ENCODE peak calls at places on chromosomes 3 and 15, in five cellular contexts. One of them, this sample, is unnamed.

GRCh38 chr3:85360742-85361387 is 402.1 kb downstream of the CADM2 start:
- DNase-seq in ovary: no peak
- DNase-seq in suprapubic skin: no peak
- DNase-seq in IMR-90: peak
- DNase-seq in astrocyte of the spinal cord: peak
- DNase-seq in this sample: peak

GRCh38 chr3:43755511-43756200 is 64.9 kb downstream of the ABHD5 start:
- DNase-seq in suprapubic skin: no peak
- DNase-seq in astrocyte of the spinal cord: no peak
- DNase-seq in IMR-90: no peak
- DNase-seq in ovary: no peak
- DNase-seq in this sample: no peak

GRCh38 chr3:182500294-182500693 is 293.0 kb upstream of the ATP11B start:
- DNase-seq in suprapubic skin: no peak
- DNase-seq in ovary: no peak
- DNase-seq in IMR-90: no peak
- DNase-seq in astrocyte of the spinal cord: no peak
- DNase-seq in this sample: no peak

GRCh38 chr3:121592856-121593702 is at the start of gene FBXO40:
- DNase-seq in IMR-90: no peak
- DNase-seq in astrocyte of the spinal cord: no peak
- DNase-seq in ovary: peak
- DNase-seq in suprapubic skin: no peak
- DNase-seq in this sample: no peak

GRCh38 chr15:69679623-69680228 is 227.1 kb downstream of the RPLP1 start:
- DNase-seq in IMR-90: no peak
- DNase-seq in ovary: no peak
- DNase-seq in suprapubic skin: no peak
- DNase-seq in astrocyte of the spinal cord: no peak
- DNase-seq in this sample: no peak

GRCh38 chr3:122940628-122941086 is 86.9 kb downstream of the SEMA5B start:
- DNase-seq in ovary: peak
- DNase-seq in suprapubic skin: no peak
- DNase-seq in IMR-90: no peak
- DNase-seq in astrocyte of the spinal cord: no peak
- DNase-seq in this sample: no peak

GRCh38 chr3:42749753-42750231 is 23.3 kb downstream of the CCDC13 start:
- DNase-seq in IMR-90: no peak
- DNase-seq in ovary: no peak
- DNase-seq in suprapubic skin: no peak
- DNase-seq in astrocyte of the spinal cord: no peak
- DNase-seq in this sample: no peak

GRCh38 chr3:189982299-189982945 is 138.3 kb downstream of the P3H2 start:
- DNase-seq in ovary: no peak
- DNase-seq in astrocyte of the spinal cord: peak
- DNase-seq in suprapubic skin: no peak
- DNase-seq in IMR-90: peak
- DNase-seq in this sample: no peak

GRCh38 chr3:65996605-65997004 is 42.1 kb downstream of the MAGI1 start:
- DNase-seq in suprapubic skin: peak
- DNase-seq in ovary: no peak
- DNase-seq in astrocyte of the spinal cord: no peak
- DNase-seq in IMR-90: no peak
- DNase-seq in this sample: no peak

GRCh38 chr3:13370609-13371008 is 49.5 kb downstream of the NUP210 start:
- DNase-seq in ovary: no peak
- DNase-seq in astrocyte of the spinal cord: no peak
- DNase-seq in suprapubic skin: no peak
- DNase-seq in IMR-90: no peak
- DNase-seq in this sample: no peak

GRCh38 chr3:61955483-61955882 is 394.1 kb downstream of the PTPRG start:
- DNase-seq in suprapubic skin: no peak
- DNase-seq in IMR-90: no peak
- DNase-seq in astrocyte of the spinal cord: no peak
- DNase-seq in ovary: no peak
- DNase-seq in this sample: no peak

GRCh38 chr3:65732060-65732933 is 306.4 kb downstream of the MAGI1 start:
- DNase-seq in suprapubic skin: no peak
- DNase-seq in astrocyte of the spinal cord: peak
- DNase-seq in ovary: no peak
- DNase-seq in IMR-90: peak
- DNase-seq in this sample: peak

GRCh38 chr3:41338276-41338675 is 139.0 kb downstream of the CTNNB1 start:
- DNase-seq in ovary: no peak
- DNase-seq in suprapubic skin: no peak
- DNase-seq in IMR-90: peak
- DNase-seq in astrocyte of the spinal cord: peak
- DNase-seq in this sample: no peak

GRCh38 chr15:48647963-48648362 is 2.5 kb upstream of the FBN1 start:
- DNase-seq in ovary: peak
- DNase-seq in suprapubic skin: no peak
- DNase-seq in astrocyte of the spinal cord: peak
- DNase-seq in IMR-90: peak
- DNase-seq in this sample: no peak

GRCh38 chr15:74431645-74432044 is 2.1 kb downstream of the SEMA7A start:
- DNase-seq in IMR-90: no peak
- DNase-seq in suprapubic skin: no peak
- DNase-seq in ovary: no peak
- DNase-seq in astrocyte of the spinal cord: no peak
- DNase-seq in this sample: no peak

GRCh38 chr3:197736010-197736490 is 654 bp downstream of the RUBCN start:
- DNase-seq in astrocyte of the spinal cord: no peak
- DNase-seq in ovary: no peak
- DNase-seq in IMR-90: no peak
- DNase-seq in suprapubic skin: no peak
- DNase-seq in this sample: no peak

GRCh38 chr3:100029689-100030088 is 84.6 kb downstream of the FILIP1L start:
- DNase-seq in ovary: no peak
- DNase-seq in IMR-90: no peak
- DNase-seq in astrocyte of the spinal cord: no peak
- DNase-seq in suprapubic skin: no peak
- DNase-seq in this sample: no peak

GRCh38 chr3:127254730-127255129 is 33.1 kb downstream of the PRR20G start:
- DNase-seq in IMR-90: no peak
- DNase-seq in astrocyte of the spinal cord: no peak
- DNase-seq in ovary: no peak
- DNase-seq in suprapubic skin: no peak
- DNase-seq in this sample: no peak

GRCh38 chr3:134350266-134350665 is 24.0 kb downstream of the AMOTL2 start:
- DNase-seq in ovary: no peak
- DNase-seq in astrocyte of the spinal cord: no peak
- DNase-seq in suprapubic skin: no peak
- DNase-seq in IMR-90: no peak
- DNase-seq in this sample: no peak

GRCh38 chr3:63726656-63727055 is 74.2 kb downstream of the SNTN start:
- DNase-seq in IMR-90: peak
- DNase-seq in astrocyte of the spinal cord: no peak
- DNase-seq in ovary: no peak
- DNase-seq in suprapubic skin: no peak
- DNase-seq in this sample: no peak

GRCh38 chr3:133610031-133610430 is 36.5 kb downstream of the CDV3 start:
- DNase-seq in astrocyte of the spinal cord: peak
- DNase-seq in suprapubic skin: no peak
- DNase-seq in ovary: no peak
- DNase-seq in IMR-90: peak
- DNase-seq in this sample: no peak

GRCh38 chr3:185400340-185400667 is 37.4 kb downstream of the MAP3K13 start:
- DNase-seq in ovary: no peak
- DNase-seq in suprapubic skin: no peak
- DNase-seq in astrocyte of the spinal cord: no peak
- DNase-seq in IMR-90: peak
- DNase-seq in this sample: no peak

GRCh38 chr3:195450731-195451229 is 8.0 kb upstream of the ACAP2 start:
- DNase-seq in IMR-90: peak
- DNase-seq in astrocyte of the spinal cord: peak
- DNase-seq in ovary: peak
- DNase-seq in suprapubic skin: peak
- DNase-seq in this sample: peak

GRCh38 chr15:100885116-100885515 is 5.5 kb downstream of the ALDH1A3 start:
- DNase-seq in astrocyte of the spinal cord: no peak
- DNase-seq in IMR-90: no peak
- DNase-seq in suprapubic skin: no peak
- DNase-seq in ovary: no peak
- DNase-seq in this sample: no peak

GRCh38 chr3:119413603-119414280 is 49.7 kb downstream of the TMEM39A start:
- DNase-seq in IMR-90: no peak
- DNase-seq in astrocyte of the spinal cord: no peak
- DNase-seq in ovary: no peak
- DNase-seq in suprapubic skin: no peak
- DNase-seq in this sample: no peak

GRCh38 chr3:46690798-46691197 is 2.7 kb downstream of the ALS2CL start:
- DNase-seq in astrocyte of the spinal cord: no peak
- DNase-seq in suprapubic skin: no peak
- DNase-seq in IMR-90: no peak
- DNase-seq in ovary: no peak
- DNase-seq in this sample: no peak

GRCh38 chr3:143951351-143951971 is 20.2 kb upstream of the DIPK2A start:
- DNase-seq in ovary: no peak
- DNase-seq in suprapubic skin: no peak
- DNase-seq in astrocyte of the spinal cord: peak
- DNase-seq in IMR-90: peak
- DNase-seq in this sample: no peak

GRCh38 chr15:40045572-40046217 is 6.7 kb upstream of the SRP14 start:
- DNase-seq in IMR-90: no peak
- DNase-seq in astrocyte of the spinal cord: no peak
- DNase-seq in ovary: no peak
- DNase-seq in suprapubic skin: no peak
- DNase-seq in this sample: no peak

GRCh38 chr3:33482126-33482525 is 41.9 kb upstream of the UBP1 start:
- DNase-seq in ovary: no peak
- DNase-seq in astrocyte of the spinal cord: no peak
- DNase-seq in suprapubic skin: no peak
- DNase-seq in IMR-90: peak
- DNase-seq in this sample: no peak

DNA sequence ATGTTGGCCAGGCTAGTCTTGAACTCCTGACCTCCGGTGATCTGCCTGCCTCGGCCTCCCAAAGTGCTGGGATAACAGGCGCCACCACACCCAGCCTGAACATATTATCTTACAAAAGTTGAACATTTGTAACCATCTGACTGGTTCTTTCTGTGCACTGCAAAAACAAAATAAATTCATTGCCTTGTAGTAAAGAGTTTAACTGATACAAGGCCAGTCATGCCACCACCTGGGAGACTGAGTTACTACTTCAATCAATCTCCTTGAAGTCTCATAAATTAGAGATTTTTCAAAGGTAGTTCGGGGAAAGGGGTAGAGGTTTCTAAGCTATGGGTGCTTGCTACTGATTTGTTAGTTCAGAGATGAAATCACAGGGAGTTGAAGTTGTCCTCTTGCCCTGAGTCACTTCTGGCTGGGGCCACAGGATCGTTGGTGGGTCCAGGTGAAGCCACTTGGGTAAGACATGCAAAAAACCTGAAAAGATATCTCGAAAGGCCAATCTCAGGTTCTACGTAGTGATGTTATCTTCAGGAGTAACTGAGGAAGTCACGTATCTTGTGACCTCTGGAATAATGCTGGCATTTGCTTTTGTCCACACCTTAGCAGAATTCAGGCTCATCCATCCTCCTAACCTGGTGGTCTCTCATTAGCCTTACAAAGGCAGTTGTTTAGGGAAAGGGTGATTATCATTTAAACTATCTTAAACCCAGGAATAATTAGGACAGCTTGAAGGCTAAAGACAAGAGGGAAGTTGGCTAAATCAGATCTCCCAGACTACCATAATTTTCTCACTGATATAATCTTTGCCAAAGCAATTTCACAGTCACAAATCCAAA is 33.7 kb downstream of the ZBTB11 start:
- DNase-seq in astrocyte of the spinal cord: no peak
- DNase-seq in suprapubic skin: no peak
- DNase-seq in IMR-90: no peak
- DNase-seq in ovary: no peak
- DNase-seq in this sample: no peak
- H3K4me3 ChIP-seq in astrocyte of the spinal cord: no peak
- H3K4me3 ChIP-seq in suprapubic skin: no peak
- H3K4me3 ChIP-seq in IMR-90: no peak
- H3K4me3 ChIP-seq in ovary: no peak
- H3K4me3 ChIP-seq in this sample: no peak

DNA sequence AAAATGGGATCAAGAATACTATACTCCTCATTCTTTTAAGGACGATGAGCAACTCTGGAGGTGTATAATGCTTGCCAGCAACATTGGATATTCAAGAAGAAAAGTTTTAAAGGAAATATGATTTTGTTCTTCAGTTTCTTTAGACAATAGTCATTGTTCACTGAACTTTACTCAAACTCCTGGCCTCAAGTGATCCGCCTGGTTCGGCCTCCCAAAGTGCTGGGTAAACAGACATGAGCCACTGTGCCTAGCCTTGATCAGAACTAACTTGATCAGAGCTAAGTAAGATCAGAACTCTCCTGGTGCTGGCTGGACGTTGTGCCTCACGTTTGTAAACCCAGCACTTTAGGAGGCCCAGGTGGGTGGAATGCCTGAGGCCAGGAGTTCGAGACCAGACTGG is 12.6 kb downstream of the EFCAB12 start:
- DNase-seq in IMR-90: no peak
- DNase-seq in astrocyte of the spinal cord: no peak
- DNase-seq in suprapubic skin: no peak
- DNase-seq in ovary: no peak
- DNase-seq in this sample: no peak
- TF ChIP-seq CTCF in IMR-90: no peak
- TF ChIP-seq CTCF in astrocyte of the spinal cord: no peak
- TF ChIP-seq CTCF in suprapubic skin: no peak
- TF ChIP-seq CTCF in ovary: no peak
- TF ChIP-seq CTCF in this sample: no peak

GRCh38 chr15:77393471-77393840 is 26.4 kb downstream of the PEAK1 start:
- DNase-seq in ovary: no peak
- DNase-seq in suprapubic skin: no peak
- DNase-seq in astrocyte of the spinal cord: peak
- DNase-seq in IMR-90: peak
- DNase-seq in this sample: no peak
- H3K4me3 ChIP-seq in ovary: no peak
- H3K4me3 ChIP-seq in suprapubic skin: no peak
- H3K4me3 ChIP-seq in astrocyte of the spinal cord: no peak
- H3K4me3 ChIP-seq in IMR-90: no peak
- H3K4me3 ChIP-seq in this sample: no peak

DNA sequence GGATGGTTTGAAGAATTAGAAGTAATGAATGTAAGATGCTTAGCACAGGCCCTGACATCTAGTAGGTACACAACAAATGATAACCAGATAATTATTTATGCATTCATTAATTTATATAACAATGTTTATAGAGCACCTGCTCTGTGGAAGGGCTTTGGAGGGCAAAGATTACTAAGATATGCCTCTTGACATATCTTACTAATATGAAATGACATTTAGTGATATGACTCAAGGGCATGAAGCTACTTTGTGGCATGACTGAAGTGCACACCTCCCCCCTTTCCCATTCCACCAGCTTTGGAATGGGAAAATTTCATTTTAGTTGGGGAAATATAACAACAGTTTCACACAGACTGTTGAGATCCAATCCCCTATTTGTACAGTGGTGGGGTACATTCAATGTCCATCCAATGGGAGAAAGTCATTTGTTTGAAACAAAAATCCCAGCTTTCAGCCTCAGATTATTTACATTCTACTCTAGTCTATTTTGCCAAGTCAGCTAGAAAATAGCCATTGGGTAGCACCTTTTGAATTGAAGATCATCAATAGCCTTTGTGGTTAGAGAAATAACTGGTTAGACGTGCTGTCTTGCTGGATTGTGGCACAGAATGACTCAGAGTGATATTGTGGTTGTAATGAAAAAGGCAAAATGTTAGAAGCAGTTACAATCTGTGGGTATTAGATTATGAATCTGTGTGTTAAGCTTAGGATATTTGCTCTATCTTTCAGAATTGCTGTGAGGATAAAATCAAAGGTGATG is 72.9 kb downstream of the MOBP start:
- DNase-seq in IMR-90: no peak
- DNase-seq in astrocyte of the spinal cord: peak
- DNase-seq in suprapubic skin: no peak
- DNase-seq in ovary: no peak
- DNase-seq in this sample: no peak
- TF ChIP-seq CTCF in IMR-90: no peak
- TF ChIP-seq CTCF in astrocyte of the spinal cord: no peak
- TF ChIP-seq CTCF in suprapubic skin: no peak
- TF ChIP-seq CTCF in ovary: no peak
- TF ChIP-seq CTCF in this sample: no peak